ENCODE peak calls at places on chromosomes 12 and 14, in five cellular contexts. One of them, this sample, is unnamed.

GRCh38 chr12:19035552-19035951 is 94.0 kb upstream of the PLEKHA5 start:
- DNase-seq in hepatocyte: no peak
- DNase-seq in coronary artery: no peak
- DNase-seq in IMR-90: peak; percentile 61
- DNase-seq in A549: no peak
- DNase-seq in this sample: no peak

GRCh38 chr12:75954076-75954475 is 77.5 kb downstream of the PHLDA1 start:
- DNase-seq in hepatocyte: peak; percentile 78
- DNase-seq in coronary artery: no peak
- DNase-seq in IMR-90: peak; percentile 97
- DNase-seq in A549: peak; percentile 92
- DNase-seq in this sample: peak; percentile 62

GRCh38 chr14:59274991-59275391 is 86.5 kb downstream of the DAAM1 start:
- DNase-seq in hepatocyte: no peak
- DNase-seq in coronary artery: no peak
- DNase-seq in IMR-90: no peak
- DNase-seq in A549: no peak
- DNase-seq in this sample: peak; percentile 42

GRCh38 chr14:72776701-72777255 is 117.1 kb downstream of the DPF3 start:
- DNase-seq in hepatocyte: peak; percentile 74
- DNase-seq in coronary artery: no peak
- DNase-seq in IMR-90: no peak
- DNase-seq in A549: no peak
- DNase-seq in this sample: no peak

GRCh38 chr14:71169861-71170260 is 262.6 kb downstream of the PCNX1 start:
- DNase-seq in hepatocyte: no peak
- DNase-seq in coronary artery: no peak
- DNase-seq in IMR-90: no peak
- DNase-seq in A549: no peak
- DNase-seq in this sample: no peak

GRCh38 chr12:92136883-92137582 is 8.6 kb downstream of the BTG1 start:
- DNase-seq in hepatocyte: peak; percentile 51
- DNase-seq in coronary artery: no peak
- DNase-seq in IMR-90: peak; percentile 97
- DNase-seq in A549: peak; percentile 45
- DNase-seq in this sample: peak; percentile 32

GRCh38 chr12:65612440-65612839 is 211.8 kb upstream of the HMGA2 start:
- DNase-seq in hepatocyte: no peak
- DNase-seq in coronary artery: no peak
- DNase-seq in IMR-90: no peak
- DNase-seq in A549: no peak
- DNase-seq in this sample: no peak

GRCh38 chr14:58822856-58823255 is 185.1 kb downstream of the DACT1 start:
- DNase-seq in hepatocyte: no peak
- DNase-seq in coronary artery: no peak
- DNase-seq in IMR-90: no peak
- DNase-seq in A549: no peak
- DNase-seq in this sample: no peak

GRCh38 chr14:94121485-94121884 is 7.9 kb downstream of the IFI27L2 start:
- DNase-seq in hepatocyte: no peak
- DNase-seq in coronary artery: peak; percentile 52
- DNase-seq in IMR-90: no peak
- DNase-seq in A549: no peak
- DNase-seq in this sample: no peak

GRCh38 chr12:27651201-27651600 is 45.0 kb upstream of the REP15 start:
- DNase-seq in hepatocyte: no peak
- DNase-seq in coronary artery: no peak
- DNase-seq in IMR-90: peak; percentile 14
- DNase-seq in A549: no peak
- DNase-seq in this sample: no peak

GRCh38 chr12:30792085-30792484 is 37.3 kb upstream of the CAPRIN2 start:
- DNase-seq in hepatocyte: no peak
- DNase-seq in coronary artery: no peak
- DNase-seq in IMR-90: no peak
- DNase-seq in A549: no peak
- DNase-seq in this sample: no peak

GRCh38 chr12:24821691-24822090 is 127.2 kb downstream of the BCAT1 start:
- DNase-seq in hepatocyte: peak; percentile 17
- DNase-seq in coronary artery: no peak
- DNase-seq in IMR-90: peak; percentile 77
- DNase-seq in A549: no peak
- DNase-seq in this sample: no peak

GRCh38 chr14:52148371-52148770 is 79.5 kb upstream of the NID2 start:
- DNase-seq in hepatocyte: no peak
- DNase-seq in coronary artery: no peak
- DNase-seq in IMR-90: no peak
- DNase-seq in A549: no peak
- DNase-seq in this sample: no peak

GRCh38 chr14:84282618-84283017 is 1247.3 kb upstream of the FLRT2 start:
- DNase-seq in hepatocyte: no peak
- DNase-seq in coronary artery: no peak
- DNase-seq in IMR-90: no peak
- DNase-seq in A549: no peak
- DNase-seq in this sample: no peak

GRCh38 chr12:100494026-100494425 is 20.4 kb downstream of the NR1H4 start:
- DNase-seq in hepatocyte: no peak
- DNase-seq in coronary artery: no peak
- DNase-seq in IMR-90: no peak
- DNase-seq in A549: no peak
- DNase-seq in this sample: no peak

GRCh38 chr14:91063119-91063518 is 2.7 kb upstream of the RPS6KA5 start:
- DNase-seq in hepatocyte: no peak
- DNase-seq in coronary artery: no peak
- DNase-seq in IMR-90: no peak
- DNase-seq in A549: no peak
- DNase-seq in this sample: no peak

GRCh38 chr12:107635139-107635538 is 50.5 kb upstream of the PWP1 start:
- DNase-seq in hepatocyte: no peak
- DNase-seq in coronary artery: no peak
- DNase-seq in IMR-90: peak; percentile 52
- DNase-seq in A549: no peak
- DNase-seq in this sample: no peak

GRCh38 chr14:76775695-76776305 is 14.5 kb downstream of the VASH1 start:
- DNase-seq in hepatocyte: no peak
- DNase-seq in coronary artery: no peak
- DNase-seq in IMR-90: no peak
- DNase-seq in A549: no peak
- DNase-seq in this sample: no peak

GRCh38 chr14:41280745-41281144 is 325.9 kb upstream of the LRFN5 start:
- DNase-seq in hepatocyte: peak; percentile 25
- DNase-seq in coronary artery: no peak
- DNase-seq in IMR-90: no peak
- DNase-seq in A549: no peak
- DNase-seq in this sample: no peak

GRCh38 chr12:29039013-29039412 is 110.1 kb upstream of the FAR2 start:
- DNase-seq in hepatocyte: peak; percentile 62
- DNase-seq in coronary artery: no peak
- DNase-seq in IMR-90: peak; percentile 83
- DNase-seq in A549: no peak
- DNase-seq in this sample: no peak

GRCh38 chr12:99529966-99530365 is 117.6 kb upstream of the GARIN6 start:
- DNase-seq in hepatocyte: no peak
- DNase-seq in coronary artery: no peak
- DNase-seq in IMR-90: peak; percentile 3
- DNase-seq in A549: no peak
- DNase-seq in this sample: no peak

GRCh38 chr12:1094714-1095113 is 103.7 kb downstream of the ERC1 start:
- DNase-seq in hepatocyte: no peak
- DNase-seq in coronary artery: no peak
- DNase-seq in IMR-90: no peak
- DNase-seq in A549: no peak
- DNase-seq in this sample: no peak

GRCh38 chr12:1091350-1091749 is 100.3 kb downstream of the ERC1 start:
- DNase-seq in hepatocyte: no peak
- DNase-seq in coronary artery: no peak
- DNase-seq in IMR-90: no peak
- DNase-seq in A549: no peak
- DNase-seq in this sample: no peak

GRCh38 chr12:1099158-1099557 is 108.1 kb downstream of the ERC1 start:
- DNase-seq in hepatocyte: peak; percentile 57
- DNase-seq in coronary artery: no peak
- DNase-seq in IMR-90: no peak
- DNase-seq in A549: no peak
- DNase-seq in this sample: no peak

DNA sequence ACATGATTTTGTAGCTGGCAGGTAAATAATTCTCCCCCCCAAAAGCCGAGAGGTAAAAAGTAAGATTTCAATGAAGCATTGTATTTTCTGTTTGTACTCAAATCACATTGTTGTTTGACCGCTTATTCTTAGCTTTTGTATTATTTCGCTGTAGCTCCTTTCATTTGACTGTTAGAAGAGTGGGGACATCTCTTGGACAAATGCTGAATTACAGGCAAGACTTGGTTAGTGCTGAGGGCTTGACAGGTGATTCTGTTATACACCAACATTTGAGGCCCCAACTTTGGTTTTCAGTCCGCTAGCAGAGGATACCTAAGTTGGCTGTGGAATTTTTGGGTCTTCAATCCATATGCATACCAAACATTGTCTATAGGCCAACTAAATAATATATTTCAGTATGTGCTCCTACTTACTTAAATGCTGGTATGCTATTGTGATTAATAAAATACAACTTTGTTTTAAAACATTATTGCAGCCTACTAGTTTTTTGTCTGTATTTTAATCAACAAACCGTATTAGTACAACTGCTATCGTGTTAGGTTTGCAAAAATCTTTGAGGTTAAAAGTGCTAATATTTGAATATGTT is 102.2 kb downstream of the ERC1 start:
- DNase-seq in hepatocyte: peak; percentile 71
- DNase-seq in coronary artery: no peak
- DNase-seq in IMR-90: peak; percentile 67
- DNase-seq in A549: peak; percentile 20
- DNase-seq in this sample: peak; percentile 52
- TF ChIP-seq CTCF in hepatocyte: peak; percentile 78
- TF ChIP-seq CTCF in coronary artery: peak; percentile 37
- TF ChIP-seq CTCF in IMR-90: peak; percentile 76
- TF ChIP-seq CTCF in A549: peak; percentile 64
- TF ChIP-seq CTCF in this sample: peak; percentile 45

DNA sequence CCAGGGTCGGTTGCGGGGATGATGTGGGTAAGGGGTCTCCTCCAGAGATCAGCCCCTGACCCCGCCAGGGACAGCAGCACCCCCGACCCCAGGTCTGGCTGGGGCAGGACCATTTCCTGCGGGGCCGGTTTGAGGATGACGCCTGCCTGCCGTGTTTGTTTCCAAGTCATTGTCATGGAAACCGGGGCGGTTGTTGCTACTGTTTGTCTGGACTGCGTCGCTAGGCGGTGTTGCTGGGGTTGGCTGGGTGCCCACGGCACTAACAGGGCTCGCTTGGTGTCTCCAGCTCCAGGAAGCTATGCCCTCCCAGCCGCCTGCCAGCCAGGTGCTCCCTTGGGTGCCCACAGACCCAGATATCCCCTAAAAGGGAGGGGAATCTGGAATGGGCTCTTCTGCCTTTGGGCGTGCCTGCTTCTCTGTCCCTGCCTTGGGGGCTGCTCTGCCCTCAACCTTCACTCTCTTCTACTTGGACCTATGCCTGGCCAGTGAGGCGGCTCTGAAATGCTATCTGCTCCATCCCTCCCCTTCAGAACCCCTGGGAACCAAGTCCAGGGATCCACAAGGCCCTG is 4.7 kb upstream of the CRIP1 start:
- DNase-seq in hepatocyte: peak; percentile 96
- DNase-seq in coronary artery: peak; percentile 99
- DNase-seq in IMR-90: peak; percentile 95
- DNase-seq in A549: peak; percentile 96
- DNase-seq in this sample: peak; percentile 97
- TF ChIP-seq CTCF in hepatocyte: no peak
- TF ChIP-seq CTCF in coronary artery: no peak
- TF ChIP-seq CTCF in IMR-90: peak; percentile 17
- TF ChIP-seq CTCF in A549: no peak
- TF ChIP-seq CTCF in this sample: no peak

GRCh38 chr14:77808250-77808649 is 8.3 kb downstream of the ADCK1 start:
- DNase-seq in hepatocyte: no peak
- DNase-seq in coronary artery: no peak
- DNase-seq in IMR-90: no peak
- DNase-seq in A549: no peak
- DNase-seq in this sample: no peak

GRCh38 chr14:77809011-77809410 is 9.1 kb downstream of the ADCK1 start:
- DNase-seq in hepatocyte: no peak
- DNase-seq in coronary artery: no peak
- DNase-seq in IMR-90: no peak
- DNase-seq in A549: no peak
- DNase-seq in this sample: no peak

GRCh38 chr14:77805703-77806102 is 5.8 kb downstream of the ADCK1 start:
- DNase-seq in hepatocyte: no peak
- DNase-seq in coronary artery: no peak
- DNase-seq in IMR-90: no peak
- DNase-seq in A549: no peak
- DNase-seq in this sample: no peak

GRCh38 chr14:77800814-77801213 is 905 bp downstream of the ADCK1 start:
- DNase-seq in hepatocyte: no peak
- DNase-seq in coronary artery: no peak
- DNase-seq in IMR-90: no peak
- DNase-seq in A549: no peak
- DNase-seq in this sample: no peak

DNA sequence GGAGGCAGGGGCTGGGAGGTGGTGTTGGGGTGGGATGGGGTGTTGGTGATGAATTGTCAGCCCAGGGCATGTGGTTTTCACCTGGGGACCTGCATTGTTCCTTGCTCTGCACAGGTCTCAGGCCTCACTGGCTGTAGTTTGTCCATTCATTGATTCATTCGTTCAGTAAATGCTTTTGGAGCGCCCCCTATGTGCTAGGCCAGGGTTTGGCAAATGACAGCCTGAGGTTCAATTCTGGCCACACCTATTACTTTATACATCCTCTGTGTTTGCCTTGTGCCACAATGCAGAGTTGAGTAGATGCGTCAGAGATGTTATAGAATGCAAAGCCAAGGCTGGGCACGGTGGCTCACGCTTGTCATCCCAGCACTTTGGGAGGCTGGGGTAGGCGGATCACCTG is 4.7 kb downstream of the ADCK1 start:
- DNase-seq in hepatocyte: no peak
- DNase-seq in coronary artery: no peak
- DNase-seq in IMR-90: no peak
- DNase-seq in A549: peak; percentile 19
- DNase-seq in this sample: peak; percentile 27
- TF ChIP-seq CTCF in hepatocyte: peak; percentile 7
- TF ChIP-seq CTCF in coronary artery: no peak
- TF ChIP-seq CTCF in IMR-90: peak; percentile 29
- TF ChIP-seq CTCF in A549: peak; percentile 38
- TF ChIP-seq CTCF in this sample: no peak

DNA sequence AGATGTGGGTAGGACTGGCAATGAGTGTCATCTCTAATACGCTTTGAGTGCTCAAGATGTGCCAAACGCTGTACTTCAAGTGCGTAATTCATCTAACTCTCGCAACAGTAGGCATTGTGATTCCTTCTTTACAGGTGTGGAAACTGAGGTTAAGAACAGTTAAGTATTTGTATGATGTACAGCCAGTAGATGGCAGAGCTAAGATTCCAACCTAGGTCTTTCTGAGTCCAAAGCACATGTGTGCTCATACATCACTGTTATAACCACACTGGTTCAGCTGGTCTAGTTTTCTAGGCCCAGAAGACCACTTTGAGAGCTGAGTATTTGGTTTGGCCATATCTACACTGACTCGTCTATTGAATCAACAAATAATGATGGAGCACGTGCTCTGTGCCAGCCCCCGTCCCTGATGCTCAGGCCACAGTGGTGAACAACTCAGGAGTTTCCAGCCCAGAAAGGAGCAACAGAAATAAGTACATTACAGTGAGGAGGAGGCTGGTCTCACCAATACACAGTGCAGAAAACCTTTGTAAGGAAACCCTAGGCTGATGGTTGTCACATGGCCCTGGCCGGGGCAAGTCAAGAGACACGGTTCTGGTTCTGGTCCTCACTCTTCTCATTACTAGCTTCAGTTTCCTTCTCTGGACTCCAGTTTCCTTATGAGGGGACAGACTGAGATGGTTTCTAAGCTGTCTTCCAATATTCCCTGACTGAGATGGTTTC is 69.3 kb upstream of the SCN8A start:
- DNase-seq in hepatocyte: no peak
- DNase-seq in coronary artery: no peak
- DNase-seq in IMR-90: peak; percentile 29
- DNase-seq in A549: no peak
- DNase-seq in this sample: no peak
- TF ChIP-seq CTCF in hepatocyte: no peak
- TF ChIP-seq CTCF in coronary artery: no peak
- TF ChIP-seq CTCF in IMR-90: peak; percentile 30
- TF ChIP-seq CTCF in A549: peak; percentile 16
- TF ChIP-seq CTCF in this sample: no peak

This sample was measured in Calu3.